ENCODE peak calls at places on chromosomes 4 and X, in seven cellular contexts. N is K562, Z is SK-N-SH, K is HCT116, M is HepG2, E is H1, B is GM12878. R is an unnamed sample.

GRCh38 chr4:10080874-10081606 is 35.6 kb downstream of the WDR1 start:
- DNase-seq in M (no peak), K (no peak), N (no peak), Z (peak; percentile 30), B (no peak), E (no peak), R (no peak)

GRCh38 chr4:22462693-22463092 is 53.2 kb downstream of the ADGRA3 start:
- DNase-seq in M (no peak), K (no peak), E (no peak), N (no peak), B (no peak), Z (no peak), R (no peak)

GRCh38 chr4:100340534-100341364 is 150.5 kb upstream of the DDIT4L start:
- DNase-seq in Z (no peak), M (no peak), E (no peak), B (no peak), N (no peak), K (no peak), R (no peak)

GRCh38 chr4:73019462-73020047 is 50.0 kb downstream of the COX18 start:
- DNase-seq in B (no peak), M (peak; percentile 23), N (peak; percentile 39), K (peak; percentile 23), Z (peak; percentile 49), E (no peak), R (no peak)

GRCh38 chrX:37846141-37846540 is 1.2 kb downstream of the DYNLT3 start:
- DNase-seq in E (no peak), K (no peak), N (no peak), Z (no peak), B (no peak), M (no peak), R (no peak)

GRCh38 chrX:113868716-113869115 is 715.2 kb upstream of the HTR2C start:
- DNase-seq in B (no peak), M (no peak), K (no peak), N (no peak), E (no peak), Z (no peak), R (no peak)

GRCh38 chrX:122504026-122504425 is 680.1 kb upstream of the GRIA3 start:
- DNase-seq in Z (no peak), E (no peak), N (no peak), B (no peak), M (no peak), K (no peak), R (no peak)

GRCh38 chrX:23557070-23557469 is 110.2 kb upstream of the PRDX4 start:
- DNase-seq in Z (no peak), B (no peak), N (no peak), E (no peak), M (peak; percentile 53), K (no peak), R (no peak)

GRCh38 chr4:52780206-52780605 is 29.0 kb upstream of the ERVMER34-1 start:
- DNase-seq in B (no peak), E (no peak), N (no peak), M (no peak), K (no peak), Z (no peak), R (no peak)

GRCh38 chr4:158538176-158538575 is 16.5 kb downstream of the RXFP1 start:
- DNase-seq in K (no peak), M (no peak), E (no peak), B (no peak), Z (no peak), N (no peak), R (no peak)

GRCh38 chrX:51421972-51422371 is 74.4 kb downstream of the NUDT11 start:
- DNase-seq in M (no peak), E (no peak), K (no peak), N (no peak), Z (no peak), B (no peak), R (no peak)

GRCh38 chr4:68021185-68021584 is 57.9 kb upstream of the TMPRSS11A start:
- DNase-seq in E (no peak), Z (no peak), M (no peak), N (no peak), B (no peak), K (peak; percentile 51), R (no peak)

GRCh38 chr4:145618210-145618911 is 824 bp upstream of the MMAA start:
- DNase-seq in Z (peak; percentile 29), E (no peak), B (no peak), N (peak; percentile 31), K (no peak), M (no peak), R (peak; percentile 1)

GRCh38 chr4:90207887-90208454 is 80.8 kb downstream of the CCSER1 start:
- DNase-seq in B (no peak), K (no peak), N (no peak), Z (no peak), M (no peak), E (no peak), R (no peak)

GRCh38 chr4:76979236-76979635 is 29.7 kb downstream of the SEPTIN11 start:
- DNase-seq in E (no peak), Z (no peak), B (no peak), M (no peak), K (no peak), N (no peak), R (peak; percentile 33)

GRCh38 chr4:53653484-53654053 is 62.3 kb upstream of the LNX1 start:
- DNase-seq in N (no peak), E (no peak), Z (peak; percentile 9), M (no peak), B (peak; percentile 74), K (no peak), R (peak; percentile 58)

GRCh38 chrX:70421618-70422017 is 1.5 kb upstream of the GDPD2 start:
- DNase-seq in N (no peak), K (no peak), M (no peak), B (no peak), E (no peak), Z (no peak), R (no peak)

GRCh38 chr4:147723316-147723715 is 8.6 kb upstream of the ARHGAP10 start:
- DNase-seq in M (peak; percentile 21), Z (no peak), K (no peak), E (no peak), N (no peak), B (no peak), R (no peak)

GRCh38 chr4:41791557-41791956 is 43.0 kb upstream of the PHOX2B start:
- DNase-seq in B (no peak), M (no peak), E (no peak), Z (no peak), N (no peak), K (no peak), R (no peak)
- TF ChIP-seq JUND in B (no peak), M (no peak), E (no peak), Z (no peak), N (no peak), K (no peak), R (no peak)

DNA sequence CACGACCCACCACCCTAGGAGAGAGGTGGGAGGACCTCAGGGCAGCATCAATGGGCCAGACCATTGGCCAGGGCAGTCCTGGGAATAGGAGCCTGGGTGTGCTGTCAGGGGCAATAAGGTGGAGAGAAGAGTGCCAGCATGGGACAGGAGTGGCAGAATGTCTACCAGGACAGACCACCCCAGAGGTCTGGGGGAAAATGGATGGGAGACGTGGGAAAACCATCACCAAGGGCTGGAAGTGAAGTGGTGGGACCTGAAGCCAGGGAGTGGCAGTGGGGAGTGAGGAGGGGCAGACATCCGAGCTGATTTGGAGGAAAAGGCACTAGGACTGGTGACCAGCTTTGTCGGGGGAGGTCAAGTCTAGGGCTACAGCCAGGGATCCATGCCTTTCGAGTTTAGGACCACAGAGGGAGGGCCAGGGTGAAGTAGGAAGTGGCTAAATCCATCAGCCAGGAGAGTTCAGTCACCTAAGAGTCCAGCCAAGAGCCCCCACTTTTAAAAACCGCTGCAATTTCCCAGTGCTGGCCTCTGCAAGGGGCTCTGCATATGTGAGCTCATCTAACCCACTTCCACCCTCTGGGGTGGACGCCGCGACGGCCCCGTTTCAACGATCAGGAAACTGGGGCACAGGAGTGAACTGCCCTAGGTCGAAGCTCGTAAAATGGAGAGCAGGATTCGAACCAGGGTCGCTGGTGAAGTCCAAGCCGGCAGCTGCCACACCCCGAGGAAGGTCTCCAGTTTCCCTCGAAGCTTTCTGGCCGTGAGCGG is 809 bp downstream of the EVC2 start:
- DNase-seq in Z (no peak), N (no peak), E (no peak), B (no peak), K (no peak), M (no peak), R (no peak)
- TF ChIP-seq JUND in Z (no peak), N (no peak), E (no peak), B (no peak), K (no peak), M (no peak), R (no peak)

DNA sequence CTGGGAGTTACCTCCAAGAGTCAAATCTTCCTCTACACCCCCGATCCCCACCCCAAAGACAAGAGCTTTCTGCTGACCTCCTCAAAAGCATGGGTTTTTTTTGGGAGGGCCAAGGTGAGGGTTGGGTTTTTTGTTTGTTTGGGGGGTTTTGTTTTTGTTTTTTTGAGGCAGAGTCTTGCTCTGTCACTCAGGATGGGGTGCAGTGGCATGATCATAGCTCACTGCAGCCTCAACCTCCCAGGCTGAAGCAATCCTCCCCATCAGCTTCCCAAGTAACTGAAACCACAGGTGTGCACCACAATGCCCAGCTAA is 18.7 kb upstream of the WFS1 start:
- DNase-seq in M (no peak), K (no peak), N (no peak), E (no peak), B (no peak), Z (no peak), R (no peak)
- TF ChIP-seq JUND in M (no peak), K (no peak), N (no peak), E (no peak), B (no peak), Z (no peak), R (no peak)

GRCh38 chrX:39874202-39874816 is 223.4 kb downstream of the BCOR start:
- DNase-seq in B (peak; percentile 91), M (no peak), N (no peak), K (no peak), Z (no peak), E (no peak), R (no peak)

GRCh38 chrX:39873111-39873510 is 224.6 kb downstream of the BCOR start:
- DNase-seq in E (no peak), K (no peak), M (no peak), N (no peak), Z (no peak), B (no peak), R (no peak)

GRCh38 chrX:39866229-39866628 is 231.5 kb downstream of the BCOR start:
- DNase-seq in N (no peak), M (no peak), Z (no peak), E (no peak), B (no peak), K (no peak), R (no peak)

GRCh38 chrX:39871648-39872047 is 226.1 kb downstream of the BCOR start:
- DNase-seq in N (no peak), B (no peak), M (no peak), K (no peak), E (no peak), Z (no peak), R (no peak)

DNA sequence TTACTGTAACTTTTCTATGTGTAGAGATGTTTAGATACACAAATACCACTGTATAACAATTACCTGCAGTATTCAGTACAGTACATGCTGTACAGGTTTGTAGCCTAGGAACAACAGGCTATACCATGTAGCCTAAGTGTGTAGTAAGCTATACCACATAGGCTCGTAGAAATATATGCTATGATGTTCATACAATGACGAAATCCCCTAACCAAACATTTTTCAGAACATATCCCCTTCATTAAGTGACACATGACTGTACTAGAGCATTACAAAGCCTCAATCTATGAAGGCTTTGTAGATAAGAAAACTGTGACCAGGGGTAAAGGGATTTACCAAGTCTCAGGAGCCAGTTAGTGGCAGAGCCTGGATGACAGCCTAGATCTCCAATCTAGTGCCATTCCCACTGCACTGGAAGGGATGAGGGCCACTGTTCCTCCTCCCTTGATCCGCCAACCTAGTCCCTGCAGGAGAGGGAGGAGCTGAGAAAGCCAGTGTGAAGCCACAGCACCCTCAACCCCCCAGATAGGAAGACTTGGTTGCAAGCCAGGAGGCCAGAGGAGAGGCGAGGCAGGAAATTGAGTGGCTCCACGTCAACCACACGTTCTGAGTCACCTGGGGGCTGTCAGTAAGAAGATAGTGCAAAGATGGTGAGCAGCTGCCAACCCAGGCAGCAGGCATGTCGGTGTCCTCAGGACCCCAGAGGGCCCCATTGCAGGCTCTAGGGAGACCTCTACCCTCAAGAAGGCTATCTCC is 227.7 kb downstream of the BCOR start:
- DNase-seq in B (no peak), Z (no peak), E (no peak), N (peak; percentile 75), M (no peak), K (no peak), R (no peak)
- TF ChIP-seq JUND in B (no peak), Z (no peak), E (no peak), N (no peak), M (no peak), K (no peak), R (no peak)

R was measured in T47D.